ENCODE peak calls at places on chromosomes 7 and 10, in nine cellular contexts. W is A673; R is WERI-Rb-1; O is heart right ventricle; Y is CD8-positive, alpha-beta memory T cell; E is activated CD4-positive, CD25-positive, alpha-beta regulatory T cell; K is left cardiac atrium; T is NCI-H226; B is AG04450. C is an unnamed sample.

GRCh38 chr7:101550641-101551531 is 78.2 kb downstream of the MYL10 start:
- DNase-seq in B (no peak), T (no peak), W (no peak), R (peak), Y (peak), O (no peak), E (no peak), K (peak), C (no peak)

GRCh38 chr10:95906675-95907453 is 911 bp upstream of the CC2D2B start:
- DNase-seq in K (peak), T (peak), E (peak), O (no peak), W (peak), Y (peak), B (peak), R (peak), C (peak)

GRCh38 chr10:126905776-126906703 is 812 bp downstream of the DOCK1 start:
- DNase-seq in E (no peak), O (peak), R (no peak), Y (no peak), K (peak), B (no peak), W (peak), T (no peak), C (no peak)

GRCh38 chr10:75099952-75100763 is 11.3 kb upstream of the SAMD8 start:
- DNase-seq in O (peak), B (peak), W (peak), E (peak), R (peak), Y (peak), T (peak), K (peak), C (no peak)

GRCh38 chr7:151058766-151059361 is 525 bp upstream of the SLC4A2 start:
- DNase-seq in O (no peak), B (no peak), K (no peak), W (no peak), Y (no peak), E (no peak), R (no peak), T (no peak), C (no peak)

GRCh38 chr7:17275749-17276671 is 22.4 kb upstream of the AHR start:
- DNase-seq in T (peak), K (no peak), Y (no peak), R (no peak), O (no peak), W (peak), B (peak), E (no peak), C (no peak)

GRCh38 chr10:97466755-97467154 is 20.8 kb downstream of the ZDHHC16 start:
- DNase-seq in K (no peak), O (no peak), W (no peak), Y (no peak), T (peak), B (no peak), R (no peak), E (no peak), C (no peak)

GRCh38 chr10:35004651-35005050 is 85.5 kb downstream of the CUL2 start:
- DNase-seq in T (no peak), R (no peak), K (no peak), W (no peak), Y (no peak), B (no peak), E (no peak), O (no peak), C (no peak)

GRCh38 chr10:111075577-111076185 is 1.1 kb upstream of the ADRA2A start:
- DNase-seq in T (no peak), Y (no peak), K (no peak), W (no peak), B (no peak), R (no peak), E (no peak), O (no peak), C (no peak)

GRCh38 chr10:102632394-102633062 is 11.8 kb upstream of the TRIM8 start:
- DNase-seq in O (no peak), B (no peak), R (no peak), T (peak), K (peak), E (no peak), Y (peak), W (no peak), C (no peak)

GRCh38 chr7:45000096-45001032 is at the start of gene CCM2:
- DNase-seq in O (peak), Y (no peak), E (no peak), K (peak), B (no peak), T (peak), W (no peak), R (no peak), C (no peak)

GRCh38 chr10:113025487-113025886 is 75.4 kb downstream of the TCF7L2 start:
- DNase-seq in O (no peak), T (no peak), W (no peak), B (no peak), Y (no peak), R (no peak), E (no peak), K (no peak), C (no peak)

GRCh38 chr10:101772895-101773761 is 2.8 kb downstream of the FGF8 start:
- DNase-seq in Y (no peak), B (no peak), O (no peak), W (no peak), R (no peak), K (no peak), E (no peak), T (no peak), C (no peak)

GRCh38 chr7:23696916-23697441 is 13.0 kb upstream of the STK31 start:
- DNase-seq in E (peak), R (peak), K (peak), W (peak), B (no peak), T (peak), O (peak), Y (peak), C (peak)

GRCh38 chr7:39735903-39736302 is 112.5 kb downstream of the RALA start:
- DNase-seq in O (no peak), E (no peak), W (peak), Y (no peak), R (no peak), T (peak), K (no peak), B (no peak), C (no peak)

GRCh38 chr7:20331912-20332317 is 1.2 kb downstream of the ITGB8 start:
- DNase-seq in T (no peak), W (no peak), Y (no peak), R (peak), K (no peak), O (no peak), E (no peak), B (no peak), C (no peak)

GRCh38 chr10:18594574-18595156 is 56.7 kb downstream of the NSUN6 start:
- DNase-seq in K (no peak), Y (no peak), T (peak), R (peak), W (peak), E (no peak), B (no peak), O (no peak), C (no peak)

GRCh38 chr10:98055875-98056516 is 25.6 kb upstream of the CRTAC1 start:
- DNase-seq in R (no peak), T (no peak), Y (no peak), E (no peak), W (peak), K (no peak), B (no peak), O (no peak), C (no peak)

GRCh38 chr10:71069909-71070666 is 142.3 kb upstream of the UNC5B start:
- DNase-seq in T (no peak), B (no peak), K (no peak), W (no peak), R (no peak), Y (no peak), O (no peak), E (no peak), C (no peak)

GRCh38 chr7:23277359-23277989 is 21.7 kb upstream of the MALSU1 start:
- DNase-seq in O (no peak), Y (no peak), T (peak), W (peak), B (peak), E (no peak), R (peak), K (no peak), C (peak)

GRCh38 chr7:158824028-158824427 is 5.3 kb downstream of the ESYT2 start:
- DNase-seq in T (no peak), W (no peak), K (no peak), B (no peak), O (no peak), R (no peak), Y (peak), E (peak), C (no peak)

GRCh38 chr10:13184726-13185514 is 23.6 kb downstream of the MCM10 start:
- DNase-seq in K (no peak), W (no peak), B (no peak), T (no peak), O (no peak), R (no peak), Y (no peak), E (no peak), C (no peak)

GRCh38 chr7:2645274-2645868 is 13.6 kb downstream of the TTYH3 start:
- DNase-seq in K (no peak), O (no peak), E (peak), Y (peak), T (no peak), W (peak), B (no peak), R (no peak), C (no peak)

GRCh38 chr10:69363666-69364065 is 53.1 kb downstream of the TACR2 start:
- DNase-seq in E (no peak), W (no peak), B (no peak), T (no peak), O (no peak), K (no peak), Y (no peak), R (no peak), C (no peak)

GRCh38 chr10:416091-416515 is 273.4 kb downstream of the DIP2C start:
- DNase-seq in K (no peak), T (no peak), E (no peak), Y (no peak), B (no peak), W (no peak), R (no peak), O (no peak), C (no peak)

GRCh38 chr10:5043716-5044115 is 40.1 kb upstream of the AKR1C2 start:
- DNase-seq in K (no peak), T (no peak), E (no peak), Y (no peak), R (no peak), B (no peak), O (no peak), W (peak), C (no peak)

GRCh38 chr7:28062197-28062988 is 118.2 kb downstream of the JAZF1 start:
- DNase-seq in K (peak), R (peak), T (peak), W (peak), B (no peak), O (peak), Y (no peak), E (peak), C (no peak)

GRCh38 chr10:110005716-110006115 is 2.1 kb upstream of the ADD3 start:
- DNase-seq in W (peak), R (peak), B (peak), Y (no peak), T (no peak), E (no peak), O (peak), K (peak), C (no peak)

GRCh38 chr10:7085913-7086589 is 324.8 kb downstream of the SFMBT2 start:
- DNase-seq in E (no peak), K (no peak), Y (no peak), W (peak), B (no peak), O (no peak), R (no peak), T (no peak), C (no peak)

GRCh38 chr7:94190599-94191061 is 186.5 kb upstream of the BET1 start:
- DNase-seq in B (peak), O (no peak), E (no peak), R (no peak), K (peak), T (peak), Y (no peak), W (peak), C (peak)